ENCODE peak calls at places on chromosomes 3 and 15, in five cellular contexts. F is astrocyte, N is H1, C is PC-3, Z is fibroblast of lung. Q is an unnamed sample. For H4K20me1, the result is how much of the 10 kb centered on the place peaks cover.

GRCh38 chr3:185647880-185648210 is 61.8 kb downstream of the SENP2 start:
- DNase-seq in F (no peak), N (no peak), C (no peak), Z (no peak), Q (no peak)

GRCh38 chr15:48775556-48775955 is 35.3 kb downstream of the CEP152 start:
- DNase-seq in F (no peak), N (no peak), C (no peak), Z (no peak), Q (no peak)

GRCh38 chr15:65323071-65323511 is 18.6 kb downstream of the RNU5B-1 start:
- DNase-seq in F (peak), N (no peak), C (no peak), Z (peak), Q (no peak)

GRCh38 chr3:10374311-10374710 is 53.4 kb upstream of the SEC13 start:
- DNase-seq in F (no peak), N (peak), C (no peak), Z (no peak), Q (no peak)

GRCh38 chr3:171790898-171791694 is 19.2 kb downstream of the PLD1 start:
- DNase-seq in F (peak), N (no peak), C (no peak), Z (peak), Q (no peak)

GRCh38 chr3:2948882-2949281 is 161.3 kb downstream of the IL5RA start:
- DNase-seq in F (no peak), N (no peak), C (no peak), Z (no peak), Q (no peak)

GRCh38 chr3:190173426-190173825 is 52.7 kb upstream of the P3H2 start:
- DNase-seq in F (no peak), N (no peak), C (no peak), Z (no peak), Q (no peak)

GRCh38 chr3:50411229-50411628 is 51.9 kb upstream of the TMEM115 start:
- DNase-seq in F (no peak), N (no peak), C (no peak), Z (no peak), Q (no peak)

GRCh38 chr3:100040846-100041245 is 73.5 kb downstream of the FILIP1L start:
- DNase-seq in F (peak), N (no peak), C (no peak), Z (peak), Q (no peak)

GRCh38 chr15:48516125-48516524 is 129.4 kb downstream of the FBN1 start:
- DNase-seq in F (no peak), N (no peak), C (no peak), Z (no peak), Q (no peak)

GRCh38 chr3:50630916-50631315 is 14.0 kb downstream of the MAPKAPK3 start:
- DNase-seq in F (peak), N (no peak), C (peak), Z (no peak), Q (no peak)

GRCh38 chr3:114496874-114497273 is 203.0 kb downstream of the TIGIT start:
- DNase-seq in F (peak), N (no peak), C (no peak), Z (peak), Q (peak)

GRCh38 chr15:58957101-58957973 is 23.9 kb upstream of the SLTM start:
- DNase-seq in F (no peak), N (peak), C (peak), Z (peak), Q (peak)

DNA sequence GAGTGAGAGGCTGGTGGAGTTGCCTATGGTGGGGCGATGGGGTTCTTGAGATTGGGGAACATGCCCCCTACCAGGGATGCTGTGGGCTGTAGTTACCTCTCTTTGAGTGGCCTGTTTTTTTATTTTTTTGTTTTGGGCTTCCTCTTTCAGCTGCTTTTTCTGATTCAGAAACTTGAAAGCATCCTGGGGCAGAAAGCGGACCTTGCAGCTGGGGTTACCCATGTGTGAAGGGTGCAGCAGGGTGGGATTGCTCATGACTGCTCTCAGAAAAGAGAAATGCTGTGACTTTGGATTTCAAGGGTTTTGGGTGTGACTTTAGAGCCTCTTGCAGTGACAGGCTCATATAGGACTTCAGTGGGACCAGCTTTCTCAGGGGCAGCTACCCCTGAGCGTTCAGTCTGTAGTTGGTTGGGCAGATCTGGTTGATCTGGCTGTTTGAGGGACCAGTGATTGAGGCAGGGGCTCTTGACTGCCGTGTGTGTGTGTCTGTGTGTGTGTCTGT is 1.8 kb downstream of the LIMD1 start:
- DNase-seq in F (no peak), N (no peak), C (peak), Z (no peak), Q (no peak)
- H3K27ac ChIP-seq in F (no peak), N (no peak), C (peak), Z (peak), Q (no peak)

DNA sequence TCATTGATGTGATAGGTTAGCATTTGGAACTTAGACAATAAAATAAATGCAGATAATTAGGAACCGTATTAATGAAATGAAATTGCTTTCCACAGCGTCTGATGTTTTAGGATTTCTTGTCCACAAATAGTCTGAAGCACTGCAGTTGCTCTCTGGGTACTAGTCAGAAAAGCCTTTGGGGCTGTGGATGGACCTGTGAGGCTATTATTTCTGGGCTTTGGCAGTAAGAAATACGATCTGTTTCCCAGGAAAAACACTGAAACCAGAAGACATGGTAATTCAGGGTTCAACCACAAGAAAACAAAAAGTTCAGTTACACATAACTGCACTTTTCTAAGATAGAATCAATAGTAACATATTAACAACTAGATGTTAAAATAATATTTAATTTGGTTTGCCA is 868.0 kb downstream of the ROBO1 start:
- DNase-seq in F (no peak), N (no peak), C (no peak), Z (no peak), Q (no peak)
- H4K20me1 ChIP-seq in F (under half), N (under half), C (under half), Z (under half), Q (under half)

GRCh38 chr15:92654662-92655061 is 913 bp downstream of the FAM174B start:
- DNase-seq in F (no peak), N (peak), C (no peak), Z (no peak), Q (no peak)

GRCh38 chr15:92657486-92657885 is 1.9 kb upstream of the FAM174B start:
- DNase-seq in F (no peak), N (peak), C (no peak), Z (no peak), Q (no peak)

GRCh38 chr15:92655178-92655995 is at the start of gene FAM174B:
- DNase-seq in F (peak), N (peak), C (peak), Z (peak), Q (peak)

GRCh38 chr15:92653836-92654524 is 1.6 kb downstream of the FAM174B start:
- DNase-seq in F (no peak), N (peak), C (peak), Z (no peak), Q (peak)

GRCh38 chr15:92656089-92656488 is 514 bp upstream of the FAM174B start:
- DNase-seq in F (no peak), N (peak), C (no peak), Z (no peak), Q (no peak)
- TF ChIP-seq EZH2 in F (no peak), N (peak), C (no peak), Z (peak), Q (no peak)

DNA sequence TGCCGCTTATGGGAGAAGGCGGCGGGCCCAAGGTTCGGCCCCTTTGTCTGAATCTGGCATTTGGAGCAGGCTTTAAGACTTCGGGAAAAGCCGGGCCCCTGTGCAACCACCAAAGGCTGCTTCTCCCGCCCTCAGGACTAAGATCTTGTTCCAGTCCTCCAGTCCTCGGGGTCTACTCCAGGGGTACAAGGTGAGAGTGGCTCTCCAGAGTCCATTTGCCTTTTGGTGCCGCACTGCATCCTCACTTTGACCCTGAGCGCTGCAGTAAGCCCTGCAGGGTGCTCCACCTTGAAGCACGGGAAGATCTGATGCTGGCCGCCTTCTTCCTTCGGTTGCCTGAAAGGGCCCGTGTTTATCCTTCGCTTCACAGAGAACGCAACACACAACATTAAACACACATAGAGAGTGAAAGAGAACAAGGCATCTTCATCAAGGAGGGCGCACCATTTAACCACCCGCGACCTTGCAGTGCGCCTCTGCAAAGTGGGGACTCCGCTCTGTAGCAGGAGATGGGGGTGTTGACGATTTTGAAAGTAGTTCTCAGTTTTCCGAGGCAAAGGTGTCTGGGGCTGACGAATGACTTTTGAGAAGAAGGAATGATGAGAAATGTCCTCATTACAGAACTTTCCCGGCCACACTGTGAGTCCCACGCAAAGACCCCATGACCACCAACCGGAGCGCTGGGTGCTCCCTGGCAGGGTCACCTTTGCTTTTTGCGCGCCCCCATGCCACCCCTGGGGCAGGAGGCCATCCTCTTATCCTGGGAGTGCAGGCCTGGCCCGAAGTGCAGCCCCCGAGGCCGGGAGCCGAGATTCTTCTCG is 1.0 kb downstream of the PIGZ start:
- DNase-seq in F (no peak), N (no peak), C (no peak), Z (no peak), Q (no peak)
- H3K27ac ChIP-seq in F (no peak), N (no peak), C (no peak), Z (no peak), Q (no peak)

GRCh38 chr3:13407926-13408325 is 12.2 kb downstream of the NUP210 start:
- DNase-seq in F (no peak), N (no peak), C (no peak), Z (no peak), Q (no peak)
- H4K20me1 ChIP-seq in F (under half), N (under half), C (under half), Z (under half), Q (under half)

DNA sequence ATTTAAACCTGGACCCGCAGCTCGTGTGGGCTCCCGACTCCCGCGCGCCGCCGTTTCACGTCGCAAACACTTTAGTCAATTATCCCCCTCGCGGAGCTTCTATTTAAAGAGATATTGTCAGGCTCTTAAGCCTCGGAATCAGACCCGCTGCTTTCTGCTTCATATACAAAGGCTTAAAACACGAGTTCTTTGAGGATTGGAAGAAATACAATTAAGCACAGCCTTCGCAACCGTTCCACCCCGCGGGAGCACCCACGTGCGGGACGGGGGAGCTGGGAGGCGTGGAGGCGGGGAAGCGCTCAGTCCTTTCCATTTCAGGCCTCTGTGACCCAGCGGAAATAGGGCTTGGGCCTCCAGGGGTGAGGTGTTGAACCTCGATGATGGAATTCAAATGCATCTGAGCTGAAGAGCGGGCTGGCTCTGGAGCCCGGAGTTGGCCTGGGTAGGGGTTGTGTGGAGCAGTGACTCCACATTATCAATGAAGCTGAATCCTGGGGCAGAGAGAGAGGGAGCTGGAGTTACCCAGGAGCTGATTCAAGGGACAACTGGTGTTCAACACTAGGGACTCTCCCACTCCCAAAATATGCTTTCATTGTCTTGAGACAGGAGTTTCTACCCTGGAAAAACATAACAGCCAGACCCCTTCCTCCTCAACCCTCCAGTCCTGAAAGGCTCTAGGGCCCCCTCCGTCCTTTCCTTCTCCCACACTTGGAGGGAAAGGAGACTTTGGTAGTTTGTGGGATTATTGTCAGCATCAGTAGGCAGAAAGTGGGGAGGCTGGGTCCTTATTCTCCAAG is 2.4 kb downstream of the ANKRD63 start:
- DNase-seq in F (no peak), N (peak), C (no peak), Z (no peak), Q (no peak)
- TF ChIP-seq EZH2 in F (no peak), N (no peak), C (no peak), Z (peak), Q (no peak)

DNA sequence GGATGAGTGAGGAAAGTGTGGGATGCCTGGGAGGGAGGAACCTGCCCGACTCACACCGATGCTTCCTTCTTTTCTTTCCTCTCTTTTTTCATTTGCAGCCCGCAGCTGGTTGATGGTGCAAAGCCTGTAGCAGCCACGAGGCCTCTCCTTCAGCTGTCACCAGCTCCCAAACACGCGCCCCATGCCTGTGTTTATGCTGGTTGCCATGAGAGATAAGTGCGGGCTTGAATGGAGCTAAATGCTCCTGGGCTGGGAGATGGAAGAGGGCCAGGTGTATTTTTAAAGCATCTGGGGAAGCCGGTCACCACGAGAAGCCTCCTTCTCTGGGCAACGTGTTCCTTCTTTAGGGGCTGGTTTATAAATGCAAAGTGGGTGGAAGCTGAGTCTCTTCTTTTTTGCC is 9.3 kb downstream of the COLQ start:
- DNase-seq in F (peak), N (no peak), C (no peak), Z (peak), Q (no peak)
- H3K27ac ChIP-seq in F (no peak), N (no peak), C (no peak), Z (no peak), Q (no peak)

DNA sequence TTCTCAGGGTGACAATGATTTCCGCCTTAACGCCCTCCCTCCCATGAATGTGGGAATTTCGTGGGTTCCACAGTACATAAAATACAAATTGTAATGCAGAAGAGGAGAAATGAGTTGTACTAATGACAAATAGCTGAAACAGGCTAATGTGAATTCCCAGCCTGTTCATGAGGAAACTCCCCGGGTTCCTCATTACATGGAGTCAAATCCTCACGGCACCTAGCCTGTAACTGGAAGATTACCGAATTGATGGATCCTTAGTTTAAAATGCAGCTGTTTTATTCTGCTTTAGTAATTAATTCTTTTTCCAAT is 43.5 kb downstream of the MEIS2 start:
- DNase-seq in F (peak), N (no peak), C (no peak), Z (no peak), Q (no peak)
- H4K20me1 ChIP-seq in F (under half), N (under half), C (under half), Z (under half), Q (under half)

DNA sequence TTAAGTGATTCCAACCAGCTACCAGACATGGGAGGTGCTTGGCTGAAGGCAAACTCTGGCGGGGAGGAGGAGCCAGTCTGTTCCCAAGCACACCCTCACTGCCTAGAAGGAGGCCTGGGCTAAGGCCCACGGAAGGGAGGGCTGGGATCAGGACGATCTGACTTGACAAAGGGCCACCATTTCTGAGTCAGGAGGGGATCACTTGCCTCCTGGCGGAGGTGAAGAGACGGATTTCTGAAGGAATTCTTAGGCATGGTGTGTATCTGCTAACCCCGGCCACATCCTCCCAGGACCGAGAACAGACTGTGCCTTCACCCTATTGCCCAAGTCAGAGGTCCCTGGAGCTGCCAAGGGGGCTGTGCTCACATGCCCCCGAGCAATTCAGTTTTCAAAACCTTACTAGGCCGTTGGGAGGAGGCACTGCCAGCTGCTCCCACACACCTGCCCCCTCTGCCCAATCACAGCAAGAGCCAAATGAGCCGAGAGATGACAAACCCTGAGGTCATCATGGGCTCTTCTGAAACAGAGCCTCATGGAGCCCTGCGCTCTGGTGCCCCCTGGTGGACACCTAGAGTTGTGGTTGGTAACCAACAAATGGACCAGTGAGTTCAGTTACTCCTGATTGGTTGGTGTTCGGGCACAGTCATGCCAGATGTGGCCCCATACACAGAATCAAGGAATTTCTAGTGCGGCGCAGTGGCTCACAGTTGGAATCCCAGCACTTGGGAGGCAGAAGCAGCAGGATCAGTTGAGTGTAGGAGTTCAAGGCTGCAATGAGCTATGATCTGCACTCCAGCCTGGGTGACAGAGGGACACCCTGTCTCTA is 6.5 kb upstream of the TNK2 start:
- DNase-seq in F (peak), N (peak), C (peak), Z (peak), Q (peak)
- TF ChIP-seq EZH2 in F (no peak), N (no peak), C (no peak), Z (no peak), Q (no peak)

GRCh38 chr3:160159346-160159745 is 65.9 kb upstream of the C3orf80 start:
- DNase-seq in F (no peak), N (no peak), C (no peak), Z (no peak), Q (no peak)

GRCh38 chr3:160157321-160157720 is 67.9 kb upstream of the C3orf80 start:
- DNase-seq in F (peak), N (no peak), C (no peak), Z (no peak), Q (no peak)

GRCh38 chr3:160163259-160163878 is 61.9 kb upstream of the C3orf80 start:
- DNase-seq in F (no peak), N (no peak), C (peak), Z (peak), Q (no peak)

GRCh38 chr3:160162440-160162839 is 62.8 kb upstream of the C3orf80 start:
- DNase-seq in F (peak), N (peak), C (no peak), Z (no peak), Q (no peak)

DNA sequence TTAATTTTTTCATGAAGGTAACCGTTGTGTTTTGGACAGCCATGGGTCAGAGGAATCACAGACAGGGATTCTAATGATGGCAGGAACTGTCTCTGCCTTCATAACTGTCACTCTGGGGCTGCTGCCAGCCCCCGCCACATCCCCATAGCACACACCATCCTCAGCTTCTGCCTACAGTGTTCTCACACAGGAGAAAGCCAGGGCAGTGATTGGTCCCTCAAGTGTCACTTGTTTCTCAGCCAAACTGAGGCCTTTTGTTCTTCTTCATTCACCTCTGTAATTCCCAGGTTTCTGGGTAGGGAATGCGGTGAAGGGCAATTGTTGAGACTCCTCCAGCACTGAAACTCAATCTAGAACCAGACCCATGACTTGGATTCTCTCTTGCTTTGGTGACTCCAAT is 65.4 kb upstream of the C3orf80 start:
- DNase-seq in F (no peak), N (no peak), C (no peak), Z (no peak), Q (no peak)
- H3K27ac ChIP-seq in F (no peak), N (no peak), C (no peak), Z (no peak), Q (no peak)